ENCODE peak calls at places on chromosomes 13 and 19, in six cellular contexts. L is fibroblast of mammary gland; E is activated CD8-positive, alpha-beta T cell treated with anti-CD3 and anti-CD28 coated beads for 36 hours; B is NCI-H526; H is sigmoid colon; U is activated CD4-positive, alpha-beta T cell treated with anti-CD3 and anti-CD28 coated beads for 24 hours. F is an unnamed sample.

GRCh38 chr13:97367016-97367415 is 67.0 kb upstream of the RAP2A start:
- DNase-seq in U (no peak), H (no peak), E (no peak), L (peak), B (no peak), F (peak)

GRCh38 chr13:98874029-98874397 is 103.9 kb downstream of the DOCK9 start:
- DNase-seq in B (no peak), E (peak), L (no peak), U (no peak), H (no peak), F (no peak)

GRCh38 chr19:52742516-52742915 is 7.7 kb upstream of the ZNF611 start:
- DNase-seq in B (no peak), H (no peak), U (no peak), L (no peak), E (no peak), F (no peak)

GRCh38 chr13:46896346-46897138 is at the start of gene HTR2A:
- DNase-seq in H (peak), L (peak), E (peak), U (no peak), B (no peak), F (peak)

GRCh38 chr13:77836423-77836822 is 82.2 kb downstream of the EDNRB start:
- DNase-seq in L (peak), B (no peak), H (no peak), U (no peak), E (no peak), F (peak)

GRCh38 chr13:91158015-91158390 is 189.5 kb upstream of the MIR17HG start:
- DNase-seq in L (no peak), B (no peak), U (no peak), H (no peak), E (no peak), F (no peak)

GRCh38 chr13:33015791-33016323 is 366 bp upstream of the KL start:
- DNase-seq in L (no peak), E (peak), H (no peak), B (no peak), U (no peak), F (no peak)

GRCh38 chr13:97468331-97468730 is 34.4 kb downstream of the RAP2A start:
- DNase-seq in E (no peak), H (no peak), B (no peak), L (peak), U (no peak), F (peak)

GRCh38 chr19:33176670-33177416 is 17.3 kb upstream of the LRP3 start:
- DNase-seq in H (peak), L (peak), U (peak), B (peak), E (peak), F (peak)

GRCh38 chr19:57357406-57357805 is 5.9 kb upstream of the TRAPPC2B start:
- DNase-seq in H (no peak), L (no peak), B (no peak), E (no peak), U (no peak), F (no peak)

GRCh38 chr19:3785464-3785937 is 680 bp downstream of the MATK start:
- DNase-seq in U (no peak), L (no peak), B (no peak), E (peak), H (no peak), F (no peak)

GRCh38 chr13:101941095-101941777 is 460.6 kb downstream of the FGF14 start:
- DNase-seq in H (no peak), U (no peak), B (no peak), L (peak), E (no peak), F (peak)

GRCh38 chr13:31639443-31640163 is 99.7 kb upstream of the RXFP2 start:
- DNase-seq in L (peak), H (no peak), U (no peak), E (no peak), B (no peak), F (peak)

GRCh38 chr13:101447852-101448251 is 4.6 kb upstream of the ITGBL1 start:
- DNase-seq in H (no peak), L (peak), B (no peak), U (no peak), E (no peak), F (peak)

GRCh38 chr13:26328326-26328725 is 74.4 kb downstream of the CDK8 start:
- DNase-seq in H (no peak), E (no peak), B (no peak), L (no peak), U (no peak), F (no peak)

GRCh38 chr13:30088312-30088855 is 219.0 kb downstream of the KATNAL1 start:
- DNase-seq in E (no peak), L (no peak), H (no peak), B (no peak), U (no peak), F (peak)

GRCh38 chr13:33441015-33441414 is 155.5 kb upstream of the STARD13 start:
- DNase-seq in H (no peak), B (peak), U (no peak), E (no peak), L (peak), F (peak)

GRCh38 chr19:11578342-11579142 is 1.1 kb upstream of the ACP5 start:
- DNase-seq in U (no peak), B (no peak), L (no peak), H (peak), E (peak), F (no peak)

GRCh38 chr19:50569938-50570540 is 1.8 kb upstream of the LRRC4B start:
- DNase-seq in E (no peak), L (no peak), H (no peak), U (no peak), B (no peak), F (no peak)

GRCh38 chr19:38844093-38844686 is 5.6 kb downstream of the HNRNPL start:
- DNase-seq in H (no peak), E (no peak), B (no peak), U (no peak), L (no peak), F (no peak)

GRCh38 chr19:29976151-29976943 is 34.3 kb downstream of the URI1 start:
- DNase-seq in L (no peak), U (no peak), B (no peak), H (no peak), E (no peak), F (no peak)

GRCh38 chr13:80630685-80631121 is 289.8 kb upstream of the SPRY2 start:
- DNase-seq in L (peak), U (no peak), E (no peak), B (no peak), H (peak), F (no peak)

GRCh38 chr13:46606915-46607413 is 54.0 kb downstream of the LRCH1 start:
- DNase-seq in H (no peak), E (no peak), U (no peak), B (no peak), L (no peak), F (no peak)

GRCh38 chr13:84050551-84050950 is 168.3 kb upstream of the SLITRK1 start:
- DNase-seq in L (no peak), U (no peak), H (no peak), B (no peak), E (no peak), F (no peak)

GRCh38 chr13:22839554-22840286 is 341.1 kb upstream of the SGCG start:
- DNase-seq in U (no peak), H (no peak), E (no peak), B (no peak), L (no peak), F (no peak)

GRCh38 chr19:33303791-33304759 is 1.7 kb upstream of the CEBPA start:
- DNase-seq in B (no peak), L (peak), E (no peak), H (peak), U (no peak), F (no peak)

GRCh38 chr19:3618144-3618810 is 8.3 kb downstream of the CACTIN start:
- DNase-seq in L (peak), E (peak), B (no peak), H (peak), U (peak), F (peak)

GRCh38 chr13:113589251-113589960 is 4.9 kb downstream of the TFDP1 start:
- DNase-seq in U (no peak), E (no peak), L (no peak), H (no peak), B (no peak), F (no peak)

GRCh38 chr19:18193388-18194207 is 580 bp downstream of the MPV17L2 start:
- DNase-seq in B (no peak), L (peak), H (peak), E (peak), U (no peak), F (no peak)

GRCh38 chr19:46720516-46721239 is 3.8 kb upstream of the PRKD2 start:
- DNase-seq in E (no peak), U (no peak), L (no peak), H (peak), B (no peak), F (no peak)

GRCh38 chr13:76387561-76387960 is 498.6 kb downstream of the KCTD12 start:
- DNase-seq in H (no peak), E (no peak), U (no peak), L (no peak), B (no peak), F (no peak)

F was measured in IMR-90.